ENCODE peak calls at places on chromosome 3, in seven cellular contexts. L is central memory CD4-positive, alpha-beta T cell; U is HS-27A; Z is Daoy; S is B cell; C is ELF-1; T is naive thymus-derived CD8-positive, alpha-beta T cell. V is an unnamed sample.

GRCh38 chr3:89300976-89301375 is 193.6 kb downstream of the EPHA3 start:
- DNase-seq in U (no peak), C (no peak), L (no peak), T (no peak), Z (no peak), S (no peak), V (no peak)

GRCh38 chr3:197443506-197443905 is 112.3 kb downstream of the BDH1 start:
- DNase-seq in T (no peak), C (no peak), U (no peak), S (no peak), Z (no peak), L (no peak), V (no peak)

GRCh38 chr3:23685484-23686258 is 120.1 kb upstream of the UBE2E1 start:
- DNase-seq in S (no peak), T (no peak), Z (peak), L (no peak), U (peak), C (no peak), V (peak)

GRCh38 chr3:129576514-129577345 is 29.7 kb downstream of the PLXND1 start:
- DNase-seq in C (no peak), S (peak), L (peak), T (peak), Z (no peak), U (no peak), V (no peak)

GRCh38 chr3:194313642-194314430 is 37.3 kb downstream of the CPN2 start:
- DNase-seq in L (no peak), T (no peak), S (no peak), Z (peak), U (no peak), C (peak), V (no peak)

GRCh38 chr3:10955694-10956453 is 36.7 kb upstream of the SLC6A1 start:
- DNase-seq in L (no peak), U (no peak), Z (no peak), T (no peak), C (no peak), S (no peak), V (no peak)

GRCh38 chr3:48232734-48233133 is 8.2 kb upstream of the ZNF589 start:
- DNase-seq in L (peak), S (peak), T (peak), C (peak), Z (peak), U (no peak), V (peak)

GRCh38 chr3:51024765-51025681 is 350.3 kb downstream of the DOCK3 start:
- DNase-seq in T (peak), C (peak), U (no peak), Z (peak), S (no peak), L (peak), V (no peak)

GRCh38 chr3:98577178-98577895 is 16.1 kb downstream of the CPOX start:
- DNase-seq in S (no peak), C (no peak), L (no peak), Z (peak), T (no peak), U (no peak), V (peak)

GRCh38 chr3:157512534-157512933 is 9.3 kb upstream of the VEPH1 start:
- DNase-seq in S (no peak), C (no peak), L (no peak), Z (no peak), T (no peak), U (no peak), V (no peak)

GRCh38 chr3:27553868-27554540 is 69.8 kb upstream of the SLC4A7 start:
- DNase-seq in T (no peak), L (no peak), S (no peak), U (no peak), C (no peak), Z (no peak), V (peak)

GRCh38 chr3:160950954-160951353 is 154.2 kb downstream of the B3GALNT1 start:
- DNase-seq in S (no peak), C (no peak), T (no peak), L (no peak), Z (no peak), U (no peak), V (no peak)

GRCh38 chr3:81758275-81758674 is 3.2 kb downstream of the GBE1 start:
- DNase-seq in Z (peak), C (no peak), T (no peak), L (no peak), S (no peak), U (no peak), V (peak)

GRCh38 chr3:385151-385550 is 188.6 kb downstream of the CHL1 start:
- DNase-seq in U (no peak), C (no peak), Z (no peak), S (no peak), L (no peak), T (no peak), V (peak)

GRCh38 chr3:52782412-52783210 is 5.2 kb downstream of the ITIH1 start:
- DNase-seq in S (no peak), L (no peak), U (no peak), T (no peak), Z (no peak), C (no peak), V (no peak)

GRCh38 chr3:141618511-141618910 is 119.6 kb upstream of the RNF7 start:
- DNase-seq in Z (no peak), C (no peak), T (no peak), S (no peak), L (no peak), U (no peak), V (no peak)

GRCh38 chr3:157107644-157108133 is 52.3 kb downstream of the CCNL1 start:
- DNase-seq in T (no peak), C (no peak), Z (no peak), U (no peak), S (no peak), L (no peak), V (no peak)

GRCh38 chr3:141094851-141095545 is 43.9 kb downstream of the SPSB4 start:
- DNase-seq in L (no peak), Z (peak), C (peak), S (no peak), T (no peak), U (no peak), V (no peak)

GRCh38 chr3:147582642-147583041 is 173.5 kb downstream of the ZIC1 start:
- DNase-seq in U (no peak), C (no peak), T (no peak), L (no peak), S (no peak), Z (no peak), V (no peak)

GRCh38 chr3:23668430-23668904 is 137.3 kb upstream of the UBE2E1 start:
- DNase-seq in T (no peak), Z (peak), S (no peak), C (no peak), L (no peak), U (peak), V (peak)

GRCh38 chr3:51799879-51800757 is 21.1 kb upstream of the IQCF6 start:
- DNase-seq in U (peak), S (peak), Z (peak), T (no peak), L (peak), C (peak), V (peak)

GRCh38 chr3:188788621-188789081 is 383.1 kb upstream of the TPRG1 start:
- DNase-seq in Z (peak), L (peak), U (peak), C (no peak), S (no peak), T (peak), V (peak)

GRCh38 chr3:4849739-4850138 is 129.5 kb upstream of the BHLHE40 start:
- DNase-seq in T (no peak), S (no peak), U (no peak), Z (no peak), L (no peak), C (no peak), V (no peak)

GRCh38 chr3:69930564-69930963 is 69.0 kb upstream of the SAMMSON start:
- DNase-seq in L (no peak), U (no peak), C (no peak), Z (no peak), S (no peak), T (no peak), V (no peak)

GRCh38 chr3:138941259-138941885 is 5.6 kb downstream of the FOXL2 start:
- DNase-seq in Z (peak), U (no peak), L (no peak), C (peak), S (no peak), T (no peak), V (no peak)

GRCh38 chr3:78846688-78847087 is 921.1 kb downstream of the ROBO1 start:
- DNase-seq in C (no peak), U (no peak), Z (no peak), L (no peak), S (no peak), T (no peak), V (peak)

GRCh38 chr3:62134061-62134496 is 239.3 kb downstream of the FEZF2 start:
- DNase-seq in S (no peak), Z (peak), U (peak), C (no peak), T (no peak), L (no peak), V (peak)

GRCh38 chr3:42746455-42747450 is 26.3 kb downstream of the CCDC13 start:
- DNase-seq in C (peak), U (no peak), L (no peak), Z (no peak), S (no peak), T (no peak), V (no peak)

GRCh38 chr3:41893977-41894376 is 67.9 kb downstream of the ULK4 start:
- DNase-seq in T (no peak), Z (peak), C (no peak), S (peak), U (peak), L (peak), V (peak)

GRCh38 chr3:37795431-37796061 is 66.1 kb upstream of the CTDSPL start:
- DNase-seq in S (no peak), T (no peak), Z (no peak), L (no peak), C (no peak), U (no peak), V (no peak)

GRCh38 chr3:183427206-183428139 is 946 bp downstream of the MCF2L2 start:
- DNase-seq in L (no peak), Z (peak), U (no peak), T (no peak), C (peak), S (peak), V (no peak)

GRCh38 chr3:45367451-45367850 is 20.9 kb upstream of the LARS2 start:
- DNase-seq in C (no peak), U (peak), Z (no peak), T (no peak), L (no peak), S (no peak), V (peak)

GRCh38 chr3:143586565-143586964 is 261.7 kb downstream of the SLC9A9 start:
- DNase-seq in S (no peak), T (no peak), Z (no peak), U (no peak), L (no peak), C (no peak), V (no peak)

GRCh38 chr3:14441920-14442300 is 39.5 kb downstream of the SLC6A6 start:
- DNase-seq in Z (no peak), T (no peak), U (no peak), S (no peak), L (no peak), C (no peak), V (no peak)

V was measured in bronchial epithelial cell.